ENCODE peak calls at places on chromosome 19, in ten cellular contexts. Q is naive thymus-derived CD4-positive, alpha-beta T cell; Y is CD4-positive, alpha-beta T cell; J is transverse colon; Z is breast epithelium; I is psoas muscle; U is smooth muscle cell of the brain vasculature; D is frontal cortex; N is memory B cell; X is T-helper 1 cell. V is an unnamed sample.

GRCh38 chr19:14370169-14370998 is 10.9 kb upstream of the ADGRE5 start:
- DNase-seq in Q (no peak), Y (no peak), J (no peak), Z (no peak), I (no peak), U (no peak), D (no peak), N (no peak), X (peak; percentile 65), V (no peak)

GRCh38 chr19:42028304-42029216 is 34.5 kb upstream of the ATP1A3 start:
- DNase-seq in Q (no peak), Y (no peak), J (no peak), Z (no peak), I (no peak), U (no peak), D (no peak), N (no peak), X (no peak), V (peak; percentile 57)

GRCh38 chr19:21328402-21328801 is 808 bp downstream of the ZNF708 start:
- DNase-seq in Q (no peak), Y (no peak), J (no peak), Z (no peak), I (no peak), U (no peak), D (no peak), N (no peak), X (no peak), V (no peak)

GRCh38 chr19:17985037-17985818 is 18.3 kb downstream of the KCNN1 start:
- DNase-seq in Q (no peak), Y (no peak), J (no peak), Z (no peak), I (no peak), U (no peak), D (no peak), N (no peak), X (no peak), V (no peak)

GRCh38 chr19:7815325-7815724 is 14.7 kb upstream of the EVI5L start:
- DNase-seq in Q (no peak), Y (no peak), J (no peak), Z (no peak), I (no peak), U (no peak), D (no peak), N (peak; percentile 45), X (no peak), V (no peak)

GRCh38 chr19:56899943-56900342 is 59.4 kb upstream of the PEG3 start:
- DNase-seq in Q (no peak), Y (no peak), J (no peak), Z (no peak), I (no peak), U (no peak), D (no peak), N (no peak), X (no peak), V (no peak)

GRCh38 chr19:4744451-4745170 is 21.0 kb upstream of the DPP9 start:
- DNase-seq in Q (no peak), Y (no peak), J (no peak), Z (no peak), I (no peak), U (no peak), D (no peak), N (no peak), X (no peak), V (no peak)

GRCh38 chr19:33740811-33741396 is 55.8 kb upstream of the KCTD15 start:
- DNase-seq in Q (no peak), Y (no peak), J (no peak), Z (no peak), I (no peak), U (no peak), D (no peak), N (no peak), X (no peak), V (peak; percentile 75)

GRCh38 chr19:57708641-57709354 is at the start of gene ZNF154:
- DNase-seq in Q (peak; percentile 29), Y (peak; percentile 10), J (peak; percentile 48), Z (no peak), I (peak; percentile 18), U (peak; percentile 53), D (peak; percentile 76), N (peak; percentile 63), X (peak; percentile 44), V (peak; percentile 71)

GRCh38 chr19:54473071-54473941 is at the start of gene CDC42EP5:
- DNase-seq in Q (no peak), Y (no peak), J (peak; percentile 86), Z (no peak), I (peak; percentile 78), U (peak; percentile 72), D (peak; percentile 69), N (no peak), X (no peak), V (peak; percentile 40)

GRCh38 chr19:48632692-48633147 is 4.5 kb downstream of the DBP start:
- DNase-seq in Q (no peak), Y (no peak), J (no peak), Z (no peak), I (no peak), U (no peak), D (no peak), N (no peak), X (no peak), V (no peak)

GRCh38 chr19:1211494-1212234 is 6.1 kb downstream of the STK11 start:
- DNase-seq in Q (no peak), Y (no peak), J (no peak), Z (no peak), I (peak; percentile 49), U (no peak), D (no peak), N (no peak), X (no peak), V (no peak)

GRCh38 chr19:33689138-33689746 is 67.5 kb downstream of the CHST8 start:
- DNase-seq in Q (no peak), Y (no peak), J (no peak), Z (peak; percentile 49), I (no peak), U (no peak), D (no peak), N (no peak), X (no peak), V (no peak)

GRCh38 chr19:2254052-2254872 is 2.0 kb downstream of the JSRP1 start:
- DNase-seq in Q (no peak), Y (no peak), J (no peak), Z (no peak), I (no peak), U (no peak), D (no peak), N (no peak), X (no peak), V (peak; percentile 82)

GRCh38 chr19:58279042-58279924 is 528 bp downstream of the ZNF8 start:
- DNase-seq in Q (no peak), Y (peak; percentile 4), J (peak; percentile 63), Z (peak; percentile 57), I (peak; percentile 70), U (no peak), D (peak; percentile 64), N (no peak), X (peak; percentile 19), V (peak; percentile 76)

GRCh38 chr19:45168767-45169351 is 8.1 kb upstream of the NKPD1 start:
- DNase-seq in Q (no peak), Y (no peak), J (no peak), Z (no peak), I (no peak), U (no peak), D (no peak), N (no peak), X (no peak), V (no peak)

GRCh38 chr19:4064073-4064550 is 2.6 kb downstream of the ZBTB7A start:
- DNase-seq in Q (no peak), Y (no peak), J (peak; percentile 43), Z (no peak), I (peak; percentile 50), U (no peak), D (no peak), N (no peak), X (no peak), V (no peak)

GRCh38 chr19:14686411-14686810 is 3.4 kb upstream of the ZNF333 start:
- DNase-seq in Q (no peak), Y (no peak), J (peak; percentile 17), Z (no peak), I (no peak), U (no peak), D (no peak), N (no peak), X (no peak), V (no peak)

GRCh38 chr19:2278504-2279158 is 3.3 kb downstream of the PEAK3 start:
- DNase-seq in Q (no peak), Y (no peak), J (peak; percentile 66), Z (no peak), I (no peak), U (no peak), D (no peak), N (no peak), X (no peak), V (no peak)

GRCh38 chr19:30722801-30723200 is 350.6 kb downstream of the ZNF536 start:
- DNase-seq in Q (no peak), Y (no peak), J (no peak), Z (no peak), I (no peak), U (no peak), D (no peak), N (no peak), X (no peak), V (no peak)

GRCh38 chr19:33297401-33298145 is 4.8 kb downstream of the CEBPA start:
- DNase-seq in Q (no peak), Y (no peak), J (no peak), Z (peak; percentile 41), I (no peak), U (no peak), D (no peak), N (no peak), X (no peak), V (no peak)

GRCh38 chr19:38975214-38975860 is at the start of gene FBXO17:
- DNase-seq in Q (peak; percentile 7), Y (no peak), J (peak; percentile 27), Z (peak; percentile 55), I (peak; percentile 65), U (no peak), D (peak; percentile 40), N (peak; percentile 19), X (peak; percentile 3), V (peak; percentile 47)

GRCh38 chr19:16587031-16588023 is 15.1 kb upstream of the SLC35E1 start:
- DNase-seq in Q (peak; percentile 37), Y (peak; percentile 72), J (peak; percentile 66), Z (no peak), I (no peak), U (no peak), D (no peak), N (peak; percentile 77), X (peak; percentile 66), V (no peak)

GRCh38 chr19:1255186-1256161 is 7.1 kb downstream of the MIDN start:
- DNase-seq in Q (no peak), Y (no peak), J (peak; percentile 19), Z (no peak), I (peak; percentile 50), U (no peak), D (no peak), N (no peak), X (no peak), V (no peak)

GRCh38 chr19:49911381-49912145 is 14.9 kb upstream of the IL4I1 start:
- DNase-seq in Q (no peak), Y (no peak), J (no peak), Z (no peak), I (no peak), U (no peak), D (no peak), N (no peak), X (no peak), V (no peak)

GRCh38 chr19:52527954-52528326 is 472 bp downstream of the ZNF808 start:
- DNase-seq in Q (no peak), Y (no peak), J (peak; percentile 10), Z (no peak), I (no peak), U (no peak), D (no peak), N (no peak), X (no peak), V (peak; percentile 13)

GRCh38 chr19:18443831-18444230 is 5.9 kb upstream of the ISYNA1 start:
- DNase-seq in Q (no peak), Y (no peak), J (no peak), Z (no peak), I (no peak), U (no peak), D (no peak), N (no peak), X (no peak), V (no peak)

GRCh38 chr19:43705729-43706128 is 10.1 kb upstream of the IRGC start:
- DNase-seq in Q (no peak), Y (no peak), J (no peak), Z (no peak), I (no peak), U (no peak), D (no peak), N (no peak), X (no peak), V (no peak)